ENCODE peak calls at places on chromosomes 12 and 14, in five cellular contexts. P is prostate gland, F is lung, Z is kidney epithelial cell, Y is HL-60. W is an unnamed sample.

GRCh38 chr14:50407089-50407813 is 10.6 kb upstream of the CDKL1 start:
- DNase-seq in Y (no peak), P (no peak), F (no peak), Z (no peak), W (no peak)

GRCh38 chr14:61320806-61321384 is 484 bp upstream of the PRKCH start:
- DNase-seq in P (peak; percentile 72), Z (no peak), Y (no peak), F (no peak), W (no peak)

GRCh38 chr14:91307046-91307445 is 62.5 kb upstream of the GPR68 start:
- DNase-seq in Z (no peak), Y (no peak), F (no peak), P (no peak), W (no peak)

GRCh38 chr12:18217981-18218380 is 43.3 kb upstream of the PIK3C2G start:
- DNase-seq in Y (no peak), Z (peak; percentile 19), P (no peak), F (no peak), W (no peak)

GRCh38 chr14:80456200-80456599 is 244.9 kb upstream of the DIO2 start:
- DNase-seq in P (no peak), F (no peak), Z (peak; percentile 16), Y (no peak), W (no peak)

GRCh38 chr12:41917827-41918445 is 226.7 kb downstream of the GXYLT1 start:
- DNase-seq in Z (no peak), F (no peak), Y (no peak), P (no peak), W (no peak)

GRCh38 chr14:54261283-54261682 is 135.5 kb upstream of the CDKN3 start:
- DNase-seq in Z (no peak), F (no peak), Y (no peak), P (no peak), W (no peak)

GRCh38 chr14:93303659-93304058 is 29.2 kb downstream of the BTBD7 start:
- DNase-seq in P (no peak), F (no peak), Z (no peak), Y (no peak), W (no peak)

GRCh38 chr14:95527392-95528002 is 7.4 kb upstream of the GLRX5 start:
- DNase-seq in Z (no peak), F (no peak), Y (peak; percentile 69), P (no peak), W (no peak)

GRCh38 chr14:102872020-102872419 is 50.4 kb upstream of the AMN start:
- DNase-seq in P (no peak), Z (no peak), F (no peak), Y (no peak), W (no peak)

GRCh38 chr12:90086281-90086680 is 377.6 kb upstream of the ATP2B1 start:
- DNase-seq in Y (no peak), Z (no peak), F (no peak), P (no peak), W (no peak)

GRCh38 chr12:86801439-86801838 is 545.2 kb upstream of the MGAT4C start:
- DNase-seq in Y (no peak), Z (peak; percentile 9), P (no peak), F (no peak), W (no peak)

GRCh38 chr12:26651566-26652188 is 181.3 kb downstream of the ITPR2 start:
- DNase-seq in Z (no peak), P (peak; percentile 50), F (peak; percentile 39), Y (peak; percentile 56), W (no peak)

GRCh38 chr14:104895786-104896642 is 28.7 kb upstream of the PLD4 start:
- DNase-seq in F (peak; percentile 79), Z (no peak), P (peak; percentile 28), Y (peak; percentile 43), W (peak; percentile 84)

GRCh38 chr14:73289308-73289707 is 52.0 kb downstream of the PAPLN start:
- DNase-seq in F (no peak), Z (no peak), P (no peak), Y (no peak), W (no peak)

GRCh38 chr14:73283592-73284379 is 46.5 kb downstream of the PAPLN start:
- DNase-seq in Z (no peak), F (no peak), P (no peak), Y (no peak), W (no peak)

GRCh38 chr14:73287071-73287470 is 49.8 kb downstream of the PAPLN start:
- DNase-seq in Z (no peak), Y (no peak), P (peak; percentile 25), F (no peak), W (no peak)

GRCh38 chr14:73285979-73286378 is 48.7 kb downstream of the PAPLN start:
- DNase-seq in Y (no peak), P (no peak), Z (no peak), F (no peak), W (no peak)

DNA sequence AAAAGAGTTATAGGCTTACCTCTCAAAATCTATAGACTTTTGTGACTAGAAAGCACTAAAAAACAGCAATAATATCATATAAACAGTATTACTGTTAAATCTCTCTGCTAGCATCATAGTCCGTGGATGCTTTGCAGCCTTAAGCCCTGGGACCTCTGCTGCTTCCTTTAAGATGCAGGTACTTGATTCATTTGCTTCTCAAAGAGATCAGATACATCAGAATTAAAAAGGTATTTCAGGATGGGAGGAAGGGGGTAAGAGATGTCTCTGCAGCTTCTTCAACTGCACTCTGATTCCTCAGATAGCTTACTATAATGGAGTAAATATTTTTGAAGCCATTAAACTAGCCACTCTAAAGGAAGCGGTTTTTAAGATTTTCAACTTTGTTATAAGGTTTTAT is 49.3 kb downstream of the PAPLN start:
- DNase-seq in F (no peak), Z (no peak), Y (no peak), P (no peak), W (no peak)
- TF ChIP-seq CTCF in F (no peak), Z (no peak), Y (no peak), P (no peak), W (no peak)

DNA sequence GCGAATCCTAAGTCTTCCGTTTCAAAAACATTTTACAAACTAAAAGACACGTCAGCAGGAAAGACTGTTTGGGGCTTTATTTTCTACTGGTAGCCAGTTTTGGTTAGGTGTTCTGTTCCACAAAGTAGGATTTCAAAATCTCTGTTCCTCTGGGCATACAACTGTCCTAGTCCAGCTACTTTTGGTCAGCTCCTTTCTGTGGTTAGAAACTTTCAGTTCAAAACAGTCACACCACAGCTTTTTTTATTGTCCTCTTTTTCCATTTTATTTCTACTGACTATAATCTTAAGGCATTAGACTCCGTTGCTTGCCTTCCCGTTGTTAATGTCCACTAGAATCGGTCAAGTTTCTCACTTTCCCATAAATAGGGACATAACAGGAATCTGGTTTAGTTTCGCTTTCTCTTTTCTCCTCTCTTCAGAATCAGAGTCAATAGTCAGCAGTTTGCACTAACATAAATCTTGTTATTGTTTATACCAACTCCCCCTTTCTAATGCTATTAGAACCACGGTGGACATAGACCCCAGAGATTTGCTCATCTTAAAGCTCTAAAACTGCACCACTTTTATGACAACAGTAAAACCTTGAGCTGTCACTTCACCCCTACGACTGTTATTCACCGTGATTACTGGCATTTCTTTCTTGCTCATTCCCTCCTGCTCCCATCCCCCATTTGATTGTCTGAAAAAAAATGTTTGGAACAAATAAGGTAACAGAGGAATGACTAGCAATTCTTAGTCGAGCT is 41.5 kb upstream of the NPAS3 start:
- DNase-seq in Y (no peak), F (no peak), Z (no peak), P (no peak), W (no peak)
- TF ChIP-seq CTCF in Y (no peak), F (no peak), Z (no peak), P (no peak), W (no peak)

GRCh38 chr14:58824796-58825195 is 187.0 kb downstream of the DACT1 start:
- DNase-seq in Z (no peak), F (no peak), P (no peak), Y (no peak), W (no peak)

GRCh38 chr14:58829594-58829993 is 191.8 kb downstream of the DACT1 start:
- DNase-seq in Y (no peak), Z (peak; percentile 18), P (no peak), F (no peak), W (no peak)

GRCh38 chr14:58828298-58828697 is 190.5 kb downstream of the DACT1 start:
- DNase-seq in P (no peak), Y (no peak), Z (no peak), F (no peak), W (no peak)

GRCh38 chr14:58824106-58824505 is 186.3 kb downstream of the DACT1 start:
- DNase-seq in P (no peak), F (no peak), Y (no peak), Z (no peak), W (no peak)

DNA sequence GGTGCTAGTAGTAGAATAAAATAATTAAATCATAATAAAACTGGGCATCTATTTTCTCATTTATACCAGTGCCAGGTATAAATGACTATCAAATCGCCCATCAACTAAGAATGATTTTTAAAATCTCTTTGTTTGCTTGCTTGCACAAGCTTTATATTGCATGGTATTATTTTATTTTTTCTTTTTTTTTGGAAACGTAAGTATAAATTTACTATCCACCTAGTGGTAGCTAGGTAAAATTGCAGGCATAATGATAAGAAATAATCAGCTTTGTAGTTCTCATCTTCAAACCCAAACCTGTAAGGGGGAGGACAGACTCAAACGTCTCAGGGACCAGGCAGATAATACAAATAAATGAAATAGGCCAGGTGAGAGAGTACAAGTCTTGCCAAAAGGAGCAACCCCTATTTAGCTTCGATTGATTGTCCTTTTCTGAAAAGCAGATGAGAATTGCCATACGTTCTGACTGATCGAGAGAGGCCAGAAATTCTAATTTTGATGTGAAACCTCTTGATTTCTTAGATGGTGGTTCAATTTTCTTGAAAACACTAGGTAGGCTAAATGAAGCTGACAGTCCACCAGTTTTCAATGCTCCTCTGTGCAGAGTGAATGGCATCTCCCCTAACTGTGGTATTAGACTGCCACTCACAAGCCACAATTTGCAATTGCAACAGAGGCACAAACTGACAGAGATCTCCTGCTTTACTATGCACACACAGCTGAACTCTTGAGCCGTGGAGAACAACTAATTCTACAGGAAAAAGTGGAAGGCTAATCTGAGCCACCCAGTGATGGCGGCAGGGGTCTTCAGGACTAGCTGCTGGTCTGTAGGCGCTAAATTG is 189.3 kb downstream of the DACT1 start:
- DNase-seq in F (no peak), Z (no peak), P (no peak), Y (peak; percentile 34), W (no peak)
- TF ChIP-seq CTCF in F (no peak), Z (peak; percentile 30), P (no peak), Y (no peak), W (peak; percentile 45)

GRCh38 chr12:122669397-122670070 is 33.6 kb downstream of the HCAR2 start:
- DNase-seq in F (no peak), Z (no peak), Y (no peak), P (no peak), W (no peak)
- TF ChIP-seq CTCF in F (no peak), Z (no peak), Y (no peak), P (no peak), W (no peak)

GRCh38 chr12:19574606-19575005 is 135.3 kb downstream of the AEBP2 start:
- DNase-seq in F (no peak), Z (no peak), Y (peak; percentile 1), P (no peak), W (no peak)
- TF ChIP-seq CTCF in F (no peak), Z (no peak), Y (no peak), P (no peak), W (no peak)

W was measured in osteocyte.